ENCODE peak calls at places on chromosomes 6 and 20, in six cellular contexts. Z, B, W, G, Q and T are unnamed samples.

GRCh38 chr6:102485480-102485879 is 1092.0 kb downstream of the GRIK2 start:
- DNase-seq in Q (no peak), B (no peak), W (no peak), Z (no peak), G (no peak), T (no peak)

GRCh38 chr20:12056836-12057235 is 139.1 kb downstream of the BTBD3 start:
- DNase-seq in W (no peak), B (no peak), Z (no peak), G (no peak), Q (no peak), T (no peak)

GRCh38 chr20:6533321-6533720 is 234.2 kb upstream of the BMP2 start:
- DNase-seq in Z (no peak), Q (no peak), G (no peak), B (no peak), W (no peak), T (peak; percentile 52)

GRCh38 chr6:125844989-125845388 is 54.2 kb downstream of the NCOA7 start:
- DNase-seq in W (no peak), B (no peak), G (no peak), Q (no peak), Z (no peak), T (peak; percentile 26)

GRCh38 chr20:38835792-38836191 is 30.3 kb downstream of the PPP1R16B start:
- DNase-seq in B (no peak), Z (peak; percentile 70), W (no peak), G (no peak), Q (no peak), T (no peak)

GRCh38 chr6:18155273-18155863 is at the start of gene KDM1B:
- DNase-seq in W (peak; percentile 89), B (peak; percentile 99), Q (peak; percentile 97), G (peak; percentile 92), Z (peak; percentile 99), T (peak; percentile 97)

GRCh38 chr6:14734416-14735340 is 511.2 kb upstream of the JARID2 start:
- DNase-seq in G (no peak), W (no peak), B (no peak), Z (peak; percentile 27), Q (no peak), T (peak; percentile 91)

GRCh38 chr6:168163096-168163731 is 84.2 kb upstream of the FRMD1 start:
- DNase-seq in W (no peak), Z (peak; percentile 30), Q (no peak), B (no peak), G (no peak), T (peak; percentile 6)

GRCh38 chr6:20400476-20401402 is 940 bp upstream of the E2F3 start:
- DNase-seq in Z (peak; percentile 30), B (no peak), W (peak; percentile 57), G (peak; percentile 85), Q (no peak), T (peak; percentile 40)

GRCh38 chr20:43662943-43663655 is 3.8 kb upstream of the MYBL2 start:
- DNase-seq in B (no peak), Z (no peak), Q (no peak), G (no peak), W (no peak), T (peak; percentile 98)

GRCh38 chr20:1019344-1019743 is 17.2 kb upstream of the RSPO4 start:
- DNase-seq in G (no peak), B (no peak), W (no peak), Q (no peak), Z (no peak), T (no peak)

GRCh38 chr6:135382182-135382628 is 115.3 kb downstream of the AHI1 start:
- DNase-seq in G (no peak), W (no peak), Z (no peak), B (no peak), Q (no peak), T (no peak)

GRCh38 chr20:50689864-50690263 is 1.5 kb downstream of the RIPOR3 start:
- DNase-seq in G (no peak), B (no peak), W (no peak), Q (no peak), Z (no peak), T (peak; percentile 96)

GRCh38 chr6:17450825-17451224 is 57.4 kb downstream of the CAP2 start:
- DNase-seq in W (no peak), G (no peak), B (no peak), Z (no peak), Q (no peak), T (no peak)

GRCh38 chr6:33789550-33789895 is 593 bp upstream of the LEMD2 start:
- DNase-seq in Z (no peak), G (no peak), Q (no peak), B (no peak), W (no peak), T (no peak)

GRCh38 chr6:141174932-141175331 is 957.8 kb upstream of the GJE1 start:
- DNase-seq in W (no peak), Z (no peak), G (no peak), B (no peak), Q (no peak), T (no peak)